ENCODE peak calls at places on chromosome 11, in five cellular contexts. One of them, this sample, is unnamed.
A peak's percentile ranks its signal among the peaks of the same experiment; 100 is the strongest.

GRCh38 chr11:41051919-41052630 is 407.4 kb downstream of the LRRC4C start:
- DNase-seq in HEK293T: no peak
- DNase-seq in H1: no peak
- DNase-seq in GM12878: no peak
- DNase-seq in HepG2: no peak
- DNase-seq in this sample: no peak

GRCh38 chr11:113675003-113675471 is 31.1 kb downstream of the TMPRSS5 start:
- DNase-seq in HEK293T: no peak
- DNase-seq in H1: no peak
- DNase-seq in GM12878: peak; percentile 73
- DNase-seq in HepG2: no peak
- DNase-seq in this sample: no peak

GRCh38 chr11:11171285-11171684 is 181.8 kb downstream of the CSNK2A3 start:
- DNase-seq in HEK293T: no peak
- DNase-seq in H1: no peak
- DNase-seq in GM12878: no peak
- DNase-seq in HepG2: no peak
- DNase-seq in this sample: no peak

GRCh38 chr11:69009441-69010211 is 3.4 kb downstream of the MRGPRF start:
- DNase-seq in HEK293T: no peak
- DNase-seq in H1: no peak
- DNase-seq in GM12878: no peak
- DNase-seq in HepG2: no peak
- DNase-seq in this sample: no peak

GRCh38 chr11:11366793-11367192 is 13.7 kb upstream of the CSNK2A3 start:
- DNase-seq in HEK293T: no peak
- DNase-seq in H1: no peak
- DNase-seq in GM12878: no peak
- DNase-seq in HepG2: no peak
- DNase-seq in this sample: no peak

GRCh38 chr11:93291146-93291545 is 39.4 kb upstream of the DEUP1 start:
- DNase-seq in HEK293T: no peak
- DNase-seq in H1: no peak
- DNase-seq in GM12878: no peak
- DNase-seq in HepG2: no peak
- DNase-seq in this sample: no peak

GRCh38 chr11:42974510-42974909 is 337.3 kb upstream of the API5 start:
- DNase-seq in HEK293T: no peak
- DNase-seq in H1: peak; percentile 23
- DNase-seq in GM12878: no peak
- DNase-seq in HepG2: no peak
- DNase-seq in this sample: peak; percentile 48

GRCh38 chr11:57601297-57601696 is 3.8 kb downstream of the SERPING1 start:
- DNase-seq in HEK293T: no peak
- DNase-seq in H1: no peak
- DNase-seq in GM12878: no peak
- DNase-seq in HepG2: no peak
- DNase-seq in this sample: peak; percentile 18

GRCh38 chr11:128502736-128503135 is 84.6 kb downstream of the ETS1 start:
- DNase-seq in HEK293T: no peak
- DNase-seq in H1: no peak
- DNase-seq in GM12878: no peak
- DNase-seq in HepG2: no peak
- DNase-seq in this sample: no peak

GRCh38 chr11:114157476-114158050 is 98.1 kb downstream of the ZBTB16 start:
- DNase-seq in HEK293T: no peak
- DNase-seq in H1: no peak
- DNase-seq in GM12878: no peak
- DNase-seq in HepG2: no peak
- DNase-seq in this sample: no peak

GRCh38 chr11:88414385-88414861 is 76.9 kb upstream of the CTSC start:
- DNase-seq in HEK293T: peak; percentile 14
- DNase-seq in H1: no peak
- DNase-seq in GM12878: no peak
- DNase-seq in HepG2: no peak
- DNase-seq in this sample: no peak

GRCh38 chr11:101127699-101128570 is 1.7 kb downstream of the PGR start:
- DNase-seq in HEK293T: peak; percentile 17
- DNase-seq in H1: peak; percentile 10
- DNase-seq in GM12878: no peak
- DNase-seq in HepG2: no peak
- DNase-seq in this sample: peak; percentile 11

GRCh38 chr11:21144556-21144955 is 475.2 kb downstream of the NELL1 start:
- DNase-seq in HEK293T: no peak
- DNase-seq in H1: no peak
- DNase-seq in GM12878: no peak
- DNase-seq in HepG2: no peak
- DNase-seq in this sample: no peak

GRCh38 chr11:67113231-67113721 is 5.8 kb upstream of the KDM2A start:
- DNase-seq in HEK293T: no peak
- DNase-seq in H1: no peak
- DNase-seq in GM12878: peak; percentile 79
- DNase-seq in HepG2: no peak
- DNase-seq in this sample: no peak

GRCh38 chr11:119417726-119418540 is 5.0 kb downstream of the THY1 start:
- DNase-seq in HEK293T: no peak
- DNase-seq in H1: no peak
- DNase-seq in GM12878: no peak
- DNase-seq in HepG2: no peak
- DNase-seq in this sample: no peak

GRCh38 chr11:47271961-47272661 is 2.2 kb downstream of the MADD start:
- DNase-seq in HEK293T: peak; percentile 21
- DNase-seq in H1: no peak
- DNase-seq in GM12878: no peak
- DNase-seq in HepG2: no peak
- DNase-seq in this sample: no peak

GRCh38 chr11:62010935-62011528 is 43.6 kb upstream of the FTH1 start:
- DNase-seq in HEK293T: no peak
- DNase-seq in H1: no peak
- DNase-seq in GM12878: no peak
- DNase-seq in HepG2: peak; percentile 53
- DNase-seq in this sample: no peak

GRCh38 chr11:23359297-23359696 is 499.0 kb upstream of the CCDC179 start:
- DNase-seq in HEK293T: no peak
- DNase-seq in H1: no peak
- DNase-seq in GM12878: no peak
- DNase-seq in HepG2: peak; percentile 20
- DNase-seq in this sample: no peak

GRCh38 chr11:19938051-19938856 is 222.0 kb downstream of the DBX1 start:
- DNase-seq in HEK293T: peak; percentile 76
- DNase-seq in H1: no peak
- DNase-seq in GM12878: no peak
- DNase-seq in HepG2: peak; percentile 40
- DNase-seq in this sample: no peak

GRCh38 chr11:57434640-57435546 is 8.0 kb upstream of the SLC43A3 start:
- DNase-seq in HEK293T: no peak
- DNase-seq in H1: no peak
- DNase-seq in GM12878: no peak
- DNase-seq in HepG2: peak; percentile 94
- DNase-seq in this sample: no peak

GRCh38 chr11:106695506-106695905 is 322.8 kb downstream of the GUCY1A2 start:
- DNase-seq in HEK293T: no peak
- DNase-seq in H1: no peak
- DNase-seq in GM12878: no peak
- DNase-seq in HepG2: no peak
- DNase-seq in this sample: no peak

GRCh38 chr11:7600205-7600775 is 73.0 kb downstream of the CYB5R2 start:
- DNase-seq in HEK293T: no peak
- DNase-seq in H1: no peak
- DNase-seq in GM12878: no peak
- DNase-seq in HepG2: peak; percentile 89
- DNase-seq in this sample: no peak

GRCh38 chr11:78715639-78716311 is 141.1 kb upstream of the NARS2 start:
- DNase-seq in HEK293T: peak; percentile 72
- DNase-seq in H1: peak; percentile 69
- DNase-seq in GM12878: no peak
- DNase-seq in HepG2: peak; percentile 57
- DNase-seq in this sample: peak; percentile 68

GRCh38 chr11:77806415-77806814 is 14.1 kb downstream of the RSF1 start:
- DNase-seq in HEK293T: no peak
- DNase-seq in H1: no peak
- DNase-seq in GM12878: no peak
- DNase-seq in HepG2: no peak
- DNase-seq in this sample: no peak

DNA sequence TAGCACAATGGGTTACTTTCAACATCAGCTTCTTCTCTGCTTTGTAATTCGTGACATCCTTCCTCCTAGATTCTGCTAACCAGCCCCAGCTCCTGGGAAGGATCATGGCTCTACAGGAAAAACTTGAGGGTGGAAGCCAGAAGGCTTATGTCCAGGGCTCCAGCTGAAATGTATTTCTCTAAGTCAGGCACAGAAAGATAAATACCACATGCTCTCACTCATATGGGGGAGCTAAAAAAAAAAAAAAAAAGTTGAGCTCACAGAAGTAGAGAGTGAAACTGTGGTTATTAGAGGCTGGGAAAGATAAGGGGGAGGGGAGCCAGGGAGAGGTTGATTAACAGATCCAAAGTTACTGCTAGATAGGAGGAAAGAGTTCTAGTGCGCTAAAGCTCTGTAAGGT is 74.9 kb downstream of the DSCAML1 start:
- DNase-seq in HEK293T: no peak
- DNase-seq in H1: no peak
- DNase-seq in GM12878: no peak
- DNase-seq in HepG2: no peak
- DNase-seq in this sample: no peak
- TF ChIP-seq SUZ12 in HEK293T: no peak
- TF ChIP-seq SUZ12 in H1: no peak
- TF ChIP-seq SUZ12 in GM12878: no peak
- TF ChIP-seq SUZ12 in HepG2: no peak
- TF ChIP-seq SUZ12 in this sample: no peak

GRCh38 chr11:64787526-64788320 is 9.4 kb upstream of the SF1 start:
- DNase-seq in HEK293T: peak; percentile 75
- DNase-seq in H1: no peak
- DNase-seq in GM12878: no peak
- DNase-seq in HepG2: peak; percentile 41
- DNase-seq in this sample: no peak

GRCh38 chr11:64789331-64790204 is 11.2 kb upstream of the SF1 start:
- DNase-seq in HEK293T: no peak
- DNase-seq in H1: no peak
- DNase-seq in GM12878: no peak
- DNase-seq in HepG2: no peak
- DNase-seq in this sample: no peak

GRCh38 chr11:64788321-64789215 is 10.2 kb upstream of the SF1 start:
- DNase-seq in HEK293T: no peak
- DNase-seq in H1: no peak
- DNase-seq in GM12878: no peak
- DNase-seq in HepG2: no peak
- DNase-seq in this sample: no peak

GRCh38 chr11:64784813-64785581 is 6.7 kb upstream of the SF1 start:
- DNase-seq in HEK293T: no peak
- DNase-seq in H1: no peak
- DNase-seq in GM12878: no peak
- DNase-seq in HepG2: no peak
- DNase-seq in this sample: no peak

DNA sequence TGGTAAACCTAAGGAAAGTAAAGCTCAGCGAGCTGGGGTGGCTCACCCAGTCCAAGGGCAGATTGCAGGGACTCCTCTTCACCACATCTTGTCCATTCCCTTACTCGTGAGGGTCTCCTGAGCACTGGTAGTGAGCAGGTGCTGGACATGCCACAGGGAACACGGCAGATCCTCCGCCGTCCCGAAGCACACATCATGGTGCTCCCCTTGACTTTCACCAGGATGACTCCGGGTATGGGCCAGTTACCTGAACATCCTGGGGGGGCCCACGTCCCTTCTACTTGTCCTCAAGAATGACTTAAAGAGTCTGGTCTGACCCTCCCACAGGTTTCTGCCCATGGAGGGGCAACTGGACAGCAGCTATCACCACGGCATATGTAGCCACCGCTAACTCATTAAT is 8.0 kb upstream of the SF1 start:
- DNase-seq in HEK293T: no peak
- DNase-seq in H1: no peak
- DNase-seq in GM12878: no peak
- DNase-seq in HepG2: no peak
- DNase-seq in this sample: no peak
- TF ChIP-seq SUZ12 in HEK293T: no peak
- TF ChIP-seq SUZ12 in H1: no peak
- TF ChIP-seq SUZ12 in GM12878: no peak
- TF ChIP-seq SUZ12 in HepG2: no peak
- TF ChIP-seq SUZ12 in this sample: no peak

GRCh38 chr11:59187587-59187986 is 15.7 kb downstream of the DTX4 start:
- DNase-seq in HEK293T: no peak
- DNase-seq in H1: no peak
- DNase-seq in GM12878: no peak
- DNase-seq in HepG2: no peak
- DNase-seq in this sample: no peak

GRCh38 chr11:59184876-59185275 is 12.9 kb downstream of the DTX4 start:
- DNase-seq in HEK293T: no peak
- DNase-seq in H1: no peak
- DNase-seq in GM12878: no peak
- DNase-seq in HepG2: no peak
- DNase-seq in this sample: no peak

GRCh38 chr11:59185412-59185811 is 13.5 kb downstream of the DTX4 start:
- DNase-seq in HEK293T: no peak
- DNase-seq in H1: no peak
- DNase-seq in GM12878: no peak
- DNase-seq in HepG2: no peak
- DNase-seq in this sample: no peak

GRCh38 chr11:59187020-59187419 is 15.1 kb downstream of the DTX4 start:
- DNase-seq in HEK293T: no peak
- DNase-seq in H1: no peak
- DNase-seq in GM12878: no peak
- DNase-seq in HepG2: no peak
- DNase-seq in this sample: no peak

DNA sequence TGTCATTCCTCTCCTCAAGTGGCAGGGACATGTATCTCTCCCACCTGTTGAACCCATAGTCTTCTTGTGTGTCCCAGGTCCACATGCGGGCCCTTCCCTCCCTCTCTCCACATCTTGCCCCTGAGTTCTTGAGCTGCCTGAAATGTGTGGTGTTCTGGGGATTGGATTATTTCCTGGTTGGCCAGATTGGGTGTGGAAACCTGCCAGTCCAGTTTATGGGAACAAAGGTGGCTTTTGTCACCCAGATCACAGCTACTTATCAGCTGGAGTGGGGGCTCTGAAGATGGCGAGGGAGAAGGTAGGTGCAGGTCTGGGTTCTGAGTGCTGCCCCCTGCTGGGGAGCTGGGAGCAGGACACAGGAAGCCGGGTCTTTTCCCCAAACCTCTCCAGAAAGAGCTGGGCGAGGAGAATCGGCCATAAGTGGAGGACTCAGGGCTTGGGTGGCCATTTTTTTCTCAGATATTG is 14.2 kb downstream of the DTX4 start:
- DNase-seq in HEK293T: peak; percentile 56
- DNase-seq in H1: no peak
- DNase-seq in GM12878: no peak
- DNase-seq in HepG2: peak; percentile 50
- DNase-seq in this sample: no peak
- TF ChIP-seq SUZ12 in HEK293T: no peak
- TF ChIP-seq SUZ12 in H1: no peak
- TF ChIP-seq SUZ12 in GM12878: no peak
- TF ChIP-seq SUZ12 in HepG2: no peak
- TF ChIP-seq SUZ12 in this sample: no peak

DNA sequence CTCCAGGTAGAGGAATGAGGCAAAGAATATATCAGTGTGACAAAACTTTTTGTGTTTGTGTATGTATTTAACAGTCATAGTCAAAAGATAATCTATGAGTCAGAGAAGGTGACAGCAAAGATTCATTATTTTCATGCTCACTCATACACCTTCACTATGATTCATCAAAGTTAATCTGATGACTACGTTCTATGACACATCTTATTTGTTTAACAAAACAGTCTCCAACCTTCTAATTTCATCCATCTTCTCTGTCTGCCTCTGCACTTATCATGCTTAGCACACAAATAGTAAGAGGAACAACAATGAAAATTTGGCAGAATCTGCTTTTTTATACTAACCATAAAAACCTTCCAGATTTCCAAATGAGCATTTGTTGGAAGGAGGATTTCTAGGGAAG is 568.9 kb downstream of the LUZP2 start:
- DNase-seq in HEK293T: no peak
- DNase-seq in H1: no peak
- DNase-seq in GM12878: no peak
- DNase-seq in HepG2: no peak
- DNase-seq in this sample: no peak
- TF ChIP-seq SUZ12 in HEK293T: no peak
- TF ChIP-seq SUZ12 in H1: no peak
- TF ChIP-seq SUZ12 in GM12878: no peak
- TF ChIP-seq SUZ12 in HepG2: no peak
- TF ChIP-seq SUZ12 in this sample: no peak

This sample was measured in NT2/D1.